ENCODE peak calls at places on chromosomes 13 and 19, in seven cellular contexts. V is NCI-H226; K is progenitor cell of endocrine pancreas; M is activated CD4-positive, alpha-beta T cell treated with anti-CD3 and anti-CD28 coated beads for 48 hours; W is RWPE1; E is adipocyte; H is NCI-H345. U is an unnamed sample.

GRCh38 chr13:66048888-66049287 is 1181.2 kb downstream of the PCDH9 start:
- DNase-seq in E (no peak), K (no peak), M (no peak), H (no peak), W (no peak), V (no peak), U (no peak)

GRCh38 chr13:39527301-39527700 is 75.7 kb downstream of the LHFPL6 start:
- DNase-seq in K (no peak), M (no peak), V (no peak), H (no peak), W (no peak), E (no peak), U (no peak)

GRCh38 chr13:75636339-75637095 is 387 bp downstream of the LMO7 start:
- DNase-seq in V (no peak), K (peak), M (peak), H (peak), E (peak), W (peak), U (peak)

GRCh38 chr19:40502081-40502480 is 35.3 kb downstream of the SPTBN4 start:
- DNase-seq in V (no peak), W (no peak), K (no peak), M (no peak), E (no peak), H (no peak), U (no peak)

GRCh38 chr13:105202384-105202783 is 1333.1 kb downstream of the EFNB2 start:
- DNase-seq in M (no peak), W (no peak), V (peak), E (peak), K (no peak), H (peak), U (peak)

GRCh38 chr13:36076211-36076610 is 55.0 kb downstream of the DCLK1 start:
- DNase-seq in V (no peak), W (no peak), M (no peak), K (no peak), E (no peak), H (no peak), U (no peak)

GRCh38 chr19:5392476-5392875 is 51.9 kb upstream of the PTPRS start:
- DNase-seq in M (no peak), E (no peak), K (no peak), W (no peak), H (no peak), V (no peak), U (no peak)

GRCh38 chr13:77480071-77480470 is 55.4 kb upstream of the SCEL start:
- DNase-seq in V (no peak), E (peak), K (no peak), H (no peak), M (no peak), W (no peak), U (peak)

GRCh38 chr19:16325161-16325527 is 518 bp downstream of the KLF2 start:
- DNase-seq in W (no peak), V (no peak), M (peak), K (peak), E (peak), H (no peak), U (no peak)

GRCh38 chr19:53824134-53824611 is at the start of gene NLRP12:
- DNase-seq in W (no peak), H (no peak), M (no peak), V (no peak), K (no peak), E (no peak), U (no peak)

GRCh38 chr19:48396010-48396870 is 2.8 kb downstream of the GRIN2D start:
- DNase-seq in K (no peak), M (no peak), W (no peak), E (no peak), V (no peak), H (no peak), U (no peak)